ENCODE peak calls at places on chromosomes 6 and 20, in seven cellular contexts. One of them, this sample, is unnamed.

GRCh38 chr6:138795809-138796469 is at the start of gene ECT2L:
- DNase-seq in trophoblast cell: peak; percentile 67
- DNase-seq in psoas muscle: peak; percentile 86
- DNase-seq in fibroblast of lung: peak; percentile 69
- DNase-seq in CD8-positive, alpha-beta T cell: no peak
- DNase-seq in ovary: peak; percentile 63
- DNase-seq in uterus: peak; percentile 57
- DNase-seq in this sample: peak; percentile 49

GRCh38 chr6:137677714-137678113 is 183.5 kb upstream of the OLIG3 start:
- DNase-seq in ovary: no peak
- DNase-seq in CD8-positive, alpha-beta T cell: no peak
- DNase-seq in uterus: no peak
- DNase-seq in trophoblast cell: peak; percentile 37
- DNase-seq in fibroblast of lung: no peak
- DNase-seq in psoas muscle: no peak
- DNase-seq in this sample: no peak

GRCh38 chr6:161444464-161444863 is 170.6 kb upstream of the AGPAT4 start:
- DNase-seq in ovary: peak; percentile 27
- DNase-seq in trophoblast cell: peak; percentile 40
- DNase-seq in fibroblast of lung: peak; percentile 86
- DNase-seq in uterus: no peak
- DNase-seq in psoas muscle: peak; percentile 73
- DNase-seq in CD8-positive, alpha-beta T cell: no peak
- DNase-seq in this sample: no peak

GRCh38 chr6:55069132-55069781 is 105.1 kb upstream of the HCRTR2 start:
- DNase-seq in ovary: no peak
- DNase-seq in psoas muscle: no peak
- DNase-seq in uterus: no peak
- DNase-seq in fibroblast of lung: peak; percentile 43
- DNase-seq in CD8-positive, alpha-beta T cell: no peak
- DNase-seq in trophoblast cell: peak; percentile 50
- DNase-seq in this sample: no peak

GRCh38 chr6:155142163-155142901 is 121.5 kb upstream of the CLDN20 start:
- DNase-seq in CD8-positive, alpha-beta T cell: no peak
- DNase-seq in fibroblast of lung: no peak
- DNase-seq in psoas muscle: no peak
- DNase-seq in uterus: peak; percentile 20
- DNase-seq in ovary: no peak
- DNase-seq in trophoblast cell: no peak
- DNase-seq in this sample: no peak

GRCh38 chr6:105794870-105795269 is 291.3 kb upstream of the PRDM1 start:
- DNase-seq in CD8-positive, alpha-beta T cell: no peak
- DNase-seq in ovary: no peak
- DNase-seq in trophoblast cell: no peak
- DNase-seq in psoas muscle: no peak
- DNase-seq in fibroblast of lung: no peak
- DNase-seq in uterus: no peak
- DNase-seq in this sample: no peak

GRCh38 chr6:939526-940252 is 246.8 kb upstream of the EXOC2 start:
- DNase-seq in CD8-positive, alpha-beta T cell: no peak
- DNase-seq in fibroblast of lung: no peak
- DNase-seq in ovary: no peak
- DNase-seq in trophoblast cell: no peak
- DNase-seq in psoas muscle: no peak
- DNase-seq in uterus: no peak
- DNase-seq in this sample: no peak

GRCh38 chr6:14924126-14925024 is 321.5 kb upstream of the JARID2 start:
- DNase-seq in fibroblast of lung: no peak
- DNase-seq in CD8-positive, alpha-beta T cell: no peak
- DNase-seq in trophoblast cell: peak; percentile 91
- DNase-seq in uterus: no peak
- DNase-seq in ovary: no peak
- DNase-seq in psoas muscle: peak; percentile 85
- DNase-seq in this sample: no peak

GRCh38 chr20:50191566-50192363 is 1.1 kb downstream of the CEBPB start:
- DNase-seq in fibroblast of lung: peak; percentile 60
- DNase-seq in trophoblast cell: peak; percentile 44
- DNase-seq in uterus: no peak
- DNase-seq in ovary: peak; percentile 63
- DNase-seq in psoas muscle: peak; percentile 76
- DNase-seq in CD8-positive, alpha-beta T cell: peak; percentile 84
- DNase-seq in this sample: peak; percentile 72

GRCh38 chr20:49037962-49038387 is 8.1 kb upstream of the CSE1L start:
- DNase-seq in uterus: no peak
- DNase-seq in trophoblast cell: no peak
- DNase-seq in ovary: no peak
- DNase-seq in psoas muscle: no peak
- DNase-seq in CD8-positive, alpha-beta T cell: no peak
- DNase-seq in fibroblast of lung: peak; percentile 29
- DNase-seq in this sample: no peak

GRCh38 chr20:22716824-22717351 is 132.5 kb upstream of the FOXA2 start:
- DNase-seq in trophoblast cell: no peak
- DNase-seq in ovary: no peak
- DNase-seq in CD8-positive, alpha-beta T cell: no peak
- DNase-seq in uterus: no peak
- DNase-seq in fibroblast of lung: no peak
- DNase-seq in psoas muscle: no peak
- DNase-seq in this sample: no peak

GRCh38 chr6:148335582-148335981 is 7.1 kb upstream of the SASH1 start:
- DNase-seq in psoas muscle: no peak
- DNase-seq in fibroblast of lung: peak; percentile 81
- DNase-seq in uterus: no peak
- DNase-seq in trophoblast cell: peak; percentile 93
- DNase-seq in ovary: no peak
- DNase-seq in CD8-positive, alpha-beta T cell: no peak
- DNase-seq in this sample: no peak

GRCh38 chr20:51346686-51347485 is 195.6 kb downstream of the NFATC2 start:
- DNase-seq in CD8-positive, alpha-beta T cell: no peak
- DNase-seq in psoas muscle: no peak
- DNase-seq in uterus: no peak
- DNase-seq in ovary: no peak
- DNase-seq in trophoblast cell: peak; percentile 19
- DNase-seq in fibroblast of lung: peak; percentile 76
- DNase-seq in this sample: no peak

GRCh38 chr6:159044899-159045727 is at the start of gene TAGAP:
- DNase-seq in psoas muscle: peak; percentile 73
- DNase-seq in fibroblast of lung: no peak
- DNase-seq in trophoblast cell: peak; percentile 50
- DNase-seq in uterus: peak; percentile 82
- DNase-seq in CD8-positive, alpha-beta T cell: peak; percentile 82
- DNase-seq in ovary: peak; percentile 58
- DNase-seq in this sample: no peak

GRCh38 chr6:118638288-118638687 is 13.1 kb downstream of the CEP85L start:
- DNase-seq in CD8-positive, alpha-beta T cell: no peak
- DNase-seq in ovary: no peak
- DNase-seq in psoas muscle: no peak
- DNase-seq in uterus: no peak
- DNase-seq in fibroblast of lung: no peak
- DNase-seq in trophoblast cell: no peak
- DNase-seq in this sample: no peak

GRCh38 chr6:110358536-110359148 is 493 bp upstream of the METTL24 start:
- DNase-seq in trophoblast cell: no peak
- DNase-seq in psoas muscle: no peak
- DNase-seq in uterus: no peak
- DNase-seq in ovary: no peak
- DNase-seq in fibroblast of lung: no peak
- DNase-seq in CD8-positive, alpha-beta T cell: no peak
- DNase-seq in this sample: no peak

GRCh38 chr20:7696311-7696710 is 243.9 kb downstream of the HAO1 start:
- DNase-seq in ovary: no peak
- DNase-seq in psoas muscle: no peak
- DNase-seq in CD8-positive, alpha-beta T cell: no peak
- DNase-seq in trophoblast cell: no peak
- DNase-seq in uterus: no peak
- DNase-seq in fibroblast of lung: peak; percentile 52
- DNase-seq in this sample: no peak

GRCh38 chr6:111745636-111746035 is 127.6 kb downstream of the FYN start:
- DNase-seq in fibroblast of lung: no peak
- DNase-seq in ovary: no peak
- DNase-seq in CD8-positive, alpha-beta T cell: no peak
- DNase-seq in trophoblast cell: no peak
- DNase-seq in psoas muscle: no peak
- DNase-seq in uterus: no peak
- DNase-seq in this sample: no peak

GRCh38 chr6:111750147-111750546 is 123.1 kb downstream of the FYN start:
- DNase-seq in trophoblast cell: no peak
- DNase-seq in fibroblast of lung: no peak
- DNase-seq in psoas muscle: no peak
- DNase-seq in ovary: no peak
- DNase-seq in uterus: no peak
- DNase-seq in CD8-positive, alpha-beta T cell: no peak
- DNase-seq in this sample: no peak

GRCh38 chr6:111748247-111748647 is 125.0 kb downstream of the FYN start:
- DNase-seq in CD8-positive, alpha-beta T cell: no peak
- DNase-seq in psoas muscle: no peak
- DNase-seq in trophoblast cell: no peak
- DNase-seq in fibroblast of lung: no peak
- DNase-seq in ovary: no peak
- DNase-seq in uterus: no peak
- DNase-seq in this sample: no peak

GRCh38 chr6:111746983-111747773 is 126.1 kb downstream of the FYN start:
- DNase-seq in uterus: no peak
- DNase-seq in CD8-positive, alpha-beta T cell: no peak
- DNase-seq in ovary: no peak
- DNase-seq in fibroblast of lung: no peak
- DNase-seq in trophoblast cell: no peak
- DNase-seq in psoas muscle: no peak
- DNase-seq in this sample: no peak

GRCh38 chr6:111747791-111748190 is 125.5 kb downstream of the FYN start:
- DNase-seq in psoas muscle: no peak
- DNase-seq in fibroblast of lung: no peak
- DNase-seq in trophoblast cell: no peak
- DNase-seq in uterus: no peak
- DNase-seq in ovary: no peak
- DNase-seq in CD8-positive, alpha-beta T cell: no peak
- DNase-seq in this sample: no peak
- H3K4me1 ChIP-seq in psoas muscle: peaks cover 13% of the 10 kb centered on the region
- H3K4me1 ChIP-seq in fibroblast of lung: peaks cover 11% of the 10 kb centered on the region
- H3K4me1 ChIP-seq in trophoblast cell: peaks cover 3% of the 10 kb centered on the region
- H3K4me1 ChIP-seq in uterus: no peaks in the 10 kb centered on the region
- H3K4me1 ChIP-seq in ovary: peaks cover 8% of the 10 kb centered on the region
- H3K4me1 ChIP-seq in CD8-positive, alpha-beta T cell: peaks cover 85% of the 10 kb centered on the region
- H3K4me1 ChIP-seq in this sample: no peaks in the 10 kb centered on the region

DNA sequence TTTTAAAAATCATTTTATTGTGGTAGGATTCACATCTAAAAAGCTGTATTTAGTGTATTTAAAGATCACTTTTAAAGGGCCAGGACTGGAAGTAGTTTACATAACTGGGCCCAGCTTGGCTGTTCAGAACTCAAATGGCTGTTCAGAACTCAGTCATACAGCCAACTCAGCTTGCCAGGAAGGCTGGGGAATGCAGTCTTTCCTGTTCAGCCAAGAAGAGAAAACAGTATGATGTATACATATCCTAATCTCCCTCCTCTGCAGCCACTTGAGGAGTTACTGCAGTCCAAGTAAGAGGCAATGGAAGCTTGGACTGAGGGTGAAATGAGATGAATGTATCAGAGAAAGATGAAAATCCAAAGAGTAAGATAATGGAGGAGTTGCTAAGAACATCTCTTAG is 24.6 kb downstream of the DSTN start:
- DNase-seq in uterus: no peak
- DNase-seq in psoas muscle: no peak
- DNase-seq in ovary: no peak
- DNase-seq in trophoblast cell: peak; percentile 89
- DNase-seq in CD8-positive, alpha-beta T cell: no peak
- DNase-seq in fibroblast of lung: peak; percentile 81
- DNase-seq in this sample: no peak
- H3K4me1 ChIP-seq in uterus: peaks cover 4% of the 10 kb centered on the region
- H3K4me1 ChIP-seq in psoas muscle: peaks cover 35% of the 10 kb centered on the region
- H3K4me1 ChIP-seq in ovary: peaks cover 16% of the 10 kb centered on the region
- H3K4me1 ChIP-seq in trophoblast cell: peaks cover 16% of the 10 kb centered on the region
- H3K4me1 ChIP-seq in CD8-positive, alpha-beta T cell: no peaks in the 10 kb centered on the region
- H3K4me1 ChIP-seq in fibroblast of lung: peaks cover 2% of the 10 kb centered on the region
- H3K4me1 ChIP-seq in this sample: no peaks in the 10 kb centered on the region

GRCh38 chr20:37406010-37406998 is 60.4 kb downstream of the SRC start:
- DNase-seq in CD8-positive, alpha-beta T cell: no peak
- DNase-seq in trophoblast cell: peak; percentile 46
- DNase-seq in uterus: no peak
- DNase-seq in fibroblast of lung: peak; percentile 20
- DNase-seq in psoas muscle: no peak
- DNase-seq in ovary: peak; percentile 50
- DNase-seq in this sample: no peak
- H3K4me1 ChIP-seq in CD8-positive, alpha-beta T cell: peaks cover 10% of the 10 kb centered on the region
- H3K4me1 ChIP-seq in trophoblast cell: peaks cover 26% of the 10 kb centered on the region
- H3K4me1 ChIP-seq in uterus: peaks cover 4% of the 10 kb centered on the region
- H3K4me1 ChIP-seq in fibroblast of lung: no peaks in the 10 kb centered on the region
- H3K4me1 ChIP-seq in psoas muscle: no peaks in the 10 kb centered on the region
- H3K4me1 ChIP-seq in ovary: peaks cover 2% of the 10 kb centered on the region
- H3K4me1 ChIP-seq in this sample: no peaks in the 10 kb centered on the region

GRCh38 chr20:44690781-44691423 is 24.3 kb upstream of the CCN5 start:
- DNase-seq in fibroblast of lung: no peak
- DNase-seq in ovary: peak; percentile 56
- DNase-seq in trophoblast cell: no peak
- DNase-seq in uterus: no peak
- DNase-seq in psoas muscle: no peak
- DNase-seq in CD8-positive, alpha-beta T cell: no peak
- DNase-seq in this sample: no peak
- H3K4me1 ChIP-seq in fibroblast of lung: peaks cover 25% of the 10 kb centered on the region
- H3K4me1 ChIP-seq in ovary: peaks cover 29% of the 10 kb centered on the region
- H3K4me1 ChIP-seq in trophoblast cell: peaks cover 11% of the 10 kb centered on the region
- H3K4me1 ChIP-seq in uterus: no peaks in the 10 kb centered on the region
- H3K4me1 ChIP-seq in psoas muscle: peaks cover 30% of the 10 kb centered on the region
- H3K4me1 ChIP-seq in CD8-positive, alpha-beta T cell: no peaks in the 10 kb centered on the region
- H3K4me1 ChIP-seq in this sample: no peaks in the 10 kb centered on the region

DNA sequence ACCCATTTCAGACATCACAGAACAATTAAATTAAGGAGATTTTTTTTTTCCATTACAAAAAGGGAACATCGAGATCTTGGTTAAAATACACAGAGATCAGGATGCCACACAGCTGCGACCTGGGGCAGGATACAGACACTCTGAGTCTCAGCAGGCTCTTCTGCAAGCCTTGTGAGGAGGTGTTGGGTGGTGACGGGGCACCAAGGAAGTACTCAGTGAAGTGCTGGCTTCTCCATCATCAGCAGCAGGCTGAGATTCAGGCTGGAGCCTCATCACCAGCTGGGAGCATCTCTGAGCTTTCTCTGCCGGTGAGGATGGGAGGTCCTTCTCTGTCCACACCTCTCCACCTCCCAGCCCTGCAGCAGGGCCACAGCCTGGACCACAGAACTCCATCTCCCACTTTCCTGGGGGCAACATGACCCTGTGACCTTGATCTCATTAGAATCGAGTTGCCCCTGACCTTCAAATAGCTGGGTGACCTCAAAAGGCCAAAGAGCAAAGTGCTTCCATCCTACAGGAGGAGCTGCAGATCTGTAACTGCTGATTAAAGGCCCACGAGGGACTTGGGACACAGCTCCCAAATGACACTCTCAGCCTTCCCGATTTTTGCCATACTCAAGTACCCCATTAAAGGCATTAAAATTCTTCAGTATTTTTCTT is 16.0 kb downstream of the PMEPA1 start:
- DNase-seq in psoas muscle: no peak
- DNase-seq in ovary: no peak
- DNase-seq in uterus: no peak
- DNase-seq in fibroblast of lung: no peak
- DNase-seq in trophoblast cell: no peak
- DNase-seq in CD8-positive, alpha-beta T cell: no peak
- DNase-seq in this sample: no peak
- H3K4me1 ChIP-seq in psoas muscle: peaks cover 34% of the 10 kb centered on the region
- H3K4me1 ChIP-seq in ovary: peaks cover 18% of the 10 kb centered on the region
- H3K4me1 ChIP-seq in uterus: peaks cover 15% of the 10 kb centered on the region
- H3K4me1 ChIP-seq in fibroblast of lung: peaks cover 7% of the 10 kb centered on the region
- H3K4me1 ChIP-seq in trophoblast cell: peaks cover 89% of the 10 kb centered on the region
- H3K4me1 ChIP-seq in CD8-positive, alpha-beta T cell: no peaks in the 10 kb centered on the region
- H3K4me1 ChIP-seq in this sample: no peaks in the 10 kb centered on the region